ENCODE peak calls at places on chromosomes 12 and 14, in six cellular contexts. R is upper lobe of right lung; G is GM10248; O is fibroblast of lung; P is brain microvascular endothelial cell; Z is CD8-positive, alpha-beta T cell. A is an unnamed sample.

GRCh38 chr12:103833095-103833777 is 7.8 kb downstream of the NT5DC3 start:
- DNase-seq in R (no peak), G (no peak), O (peak; percentile 36), P (no peak), Z (no peak), A (no peak)

GRCh38 chr12:46744256-46744655 is 81.5 kb downstream of the SLC38A4 start:
- DNase-seq in R (no peak), G (no peak), O (peak; percentile 9), P (no peak), Z (no peak), A (no peak)

GRCh38 chr12:75452675-75453330 is 27.8 kb upstream of the GLIPR1 start:
- DNase-seq in R (no peak), G (no peak), O (peak; percentile 78), P (peak; percentile 63), Z (no peak), A (no peak)

GRCh38 chr14:57737598-57737997 is 128.3 kb downstream of the SLC35F4 start:
- DNase-seq in R (no peak), G (no peak), O (no peak), P (no peak), Z (no peak), A (no peak)

GRCh38 chr12:42760550-42760949 is 171.0 kb upstream of the PRICKLE1 start:
- DNase-seq in R (no peak), G (no peak), O (no peak), P (no peak), Z (no peak), A (no peak)

GRCh38 chr14:55303646-55304277 is 32.5 kb downstream of the FBXO34 start:
- DNase-seq in R (no peak), G (no peak), O (no peak), P (no peak), Z (no peak), A (no peak)

GRCh38 chr14:75984674-75985073 is 889 bp upstream of the IFT43 start:
- DNase-seq in R (no peak), G (no peak), O (no peak), P (no peak), Z (no peak), A (no peak)

GRCh38 chr12:11877869-11878780 is 192.6 kb upstream of the BCL2L14 start:
- DNase-seq in R (no peak), G (no peak), O (peak; percentile 85), P (peak; percentile 85), Z (no peak), A (no peak)

GRCh38 chr14:37172024-37172869 is at the start of gene SLC25A21:
- DNase-seq in R (peak; percentile 90), G (no peak), O (peak; percentile 85), P (peak; percentile 65), Z (no peak), A (peak; percentile 82)

GRCh38 chr12:57459750-57460400 is at the start of gene GLI1:
- DNase-seq in R (no peak), G (no peak), O (no peak), P (no peak), Z (no peak), A (no peak)

GRCh38 chr12:118404876-118405521 is 28.6 kb downstream of the SUDS3 start:
- DNase-seq in R (no peak), G (peak; percentile 43), O (peak; percentile 47), P (peak; percentile 78), Z (peak; percentile 21), A (no peak)

GRCh38 chr12:92702754-92703679 is at the start of gene PLEKHG7:
- DNase-seq in R (no peak), G (peak; percentile 83), O (no peak), P (no peak), Z (no peak), A (no peak)

GRCh38 chr14:94483729-94484275 is 7.8 kb upstream of the SERPINA9 start:
- DNase-seq in R (no peak), G (no peak), O (peak; percentile 64), P (peak; percentile 66), Z (no peak), A (no peak)

DNA sequence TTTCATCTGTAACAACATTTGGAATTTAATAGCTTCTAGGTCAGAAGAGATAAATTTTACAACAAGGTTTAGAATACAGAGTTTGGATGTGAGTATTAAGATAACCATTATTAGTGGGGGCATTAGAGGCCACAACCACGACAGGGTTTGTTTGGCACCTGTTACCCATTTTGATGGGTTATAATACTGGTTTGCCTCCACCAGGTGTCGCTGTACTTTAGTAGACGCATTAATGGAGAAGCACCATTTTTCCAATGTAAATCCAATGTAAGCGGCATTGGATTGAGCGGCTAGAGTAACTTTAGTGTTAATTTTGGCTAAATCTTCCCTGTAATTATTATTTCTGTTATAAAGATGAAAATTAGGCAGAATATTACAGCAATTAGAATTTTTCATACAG is 136.2 kb downstream of the SLCO1B3 start:
- DNase-seq in R (no peak), G (peak; percentile 3), O (peak; percentile 1), P (peak; percentile 32), Z (no peak), A (no peak)
- TF ChIP-seq CTCF in R (peak; percentile 40), G (peak; percentile 46), O (no peak), P (peak; percentile 54), Z (no peak), A (peak; percentile 75)

GRCh38 chr12:51519755-51520154 is 71.3 kb upstream of the SCN8A start:
- DNase-seq in R (no peak), G (no peak), O (no peak), P (no peak), Z (no peak), A (no peak)

GRCh38 chr12:51524386-51524901 is 66.6 kb upstream of the SCN8A start:
- DNase-seq in R (no peak), G (no peak), O (peak; percentile 8), P (no peak), Z (no peak), A (no peak)

GRCh38 chr12:51520576-51521325 is 70.3 kb upstream of the SCN8A start:
- DNase-seq in R (no peak), G (no peak), O (no peak), P (no peak), Z (no peak), A (no peak)

GRCh38 chr12:51522696-51523095 is 68.3 kb upstream of the SCN8A start:
- DNase-seq in R (no peak), G (no peak), O (no peak), P (no peak), Z (no peak), A (no peak)

GRCh38 chr12:51521554-51522276 is 69.3 kb upstream of the SCN8A start:
- DNase-seq in R (no peak), G (no peak), O (peak; percentile 18), P (no peak), Z (no peak), A (no peak)
- TF ChIP-seq CTCF in R (no peak), G (no peak), O (no peak), P (peak; percentile 35), Z (no peak), A (no peak)

GRCh38 chr12:113867258-113867657 is 98.9 kb downstream of the RBM19 start:
- DNase-seq in R (no peak), G (no peak), O (no peak), P (no peak), Z (no peak), A (no peak)
- TF ChIP-seq CTCF in R (no peak), G (no peak), O (no peak), P (peak; percentile 75), Z (no peak), A (peak; percentile 70)

DNA sequence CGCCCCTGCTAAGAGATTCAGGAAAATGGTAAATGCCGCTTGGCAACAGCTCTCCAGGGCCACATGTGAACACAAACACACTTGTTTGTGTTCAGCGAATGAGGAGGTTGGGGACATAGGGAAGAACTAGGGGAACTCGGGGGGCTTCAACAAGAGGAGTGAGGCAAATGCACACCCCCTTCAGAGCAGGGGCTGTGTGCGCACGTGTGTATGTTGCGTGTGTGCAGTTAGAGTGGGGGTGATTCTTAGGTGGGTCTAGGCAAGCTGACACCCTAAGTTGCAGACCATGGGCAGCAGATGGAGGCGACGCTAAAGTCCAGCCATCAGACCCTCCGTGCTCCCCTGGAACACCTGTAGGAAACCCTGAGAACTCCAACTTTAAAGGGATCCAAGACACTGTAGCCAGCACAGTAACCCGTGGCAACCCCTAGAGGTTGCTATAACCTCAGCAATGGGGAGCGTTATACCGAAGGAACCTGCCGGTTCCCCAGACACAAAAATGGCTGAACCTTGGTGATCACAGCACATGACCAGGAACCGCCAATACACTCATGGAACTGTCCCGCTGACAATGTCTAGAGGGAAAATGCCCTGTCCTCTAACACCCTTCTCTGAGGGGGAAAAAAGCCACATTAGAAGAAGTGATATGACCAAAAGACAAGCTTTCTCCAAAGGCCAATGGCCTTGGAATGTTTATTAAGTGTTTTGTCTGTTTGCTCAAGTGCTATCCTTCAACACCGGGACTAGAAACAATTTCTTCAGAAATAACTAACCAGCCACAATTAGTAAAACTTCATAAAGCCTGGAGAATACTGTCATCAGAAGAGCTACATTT is 86.5 kb upstream of the CEP83 start:
- DNase-seq in R (no peak), G (peak; percentile 60), O (peak; percentile 62), P (peak; percentile 68), Z (no peak), A (no peak)
- TF ChIP-seq CTCF in R (peak; percentile 76), G (peak; percentile 57), O (peak; percentile 81), P (peak; percentile 91), Z (no peak), A (peak; percentile 85)

GRCh38 chr12:77882709-77883108 is 52.0 kb downstream of the NAV3 start:
- DNase-seq in R (no peak), G (no peak), O (no peak), P (no peak), Z (no peak), A (no peak)

DNA sequence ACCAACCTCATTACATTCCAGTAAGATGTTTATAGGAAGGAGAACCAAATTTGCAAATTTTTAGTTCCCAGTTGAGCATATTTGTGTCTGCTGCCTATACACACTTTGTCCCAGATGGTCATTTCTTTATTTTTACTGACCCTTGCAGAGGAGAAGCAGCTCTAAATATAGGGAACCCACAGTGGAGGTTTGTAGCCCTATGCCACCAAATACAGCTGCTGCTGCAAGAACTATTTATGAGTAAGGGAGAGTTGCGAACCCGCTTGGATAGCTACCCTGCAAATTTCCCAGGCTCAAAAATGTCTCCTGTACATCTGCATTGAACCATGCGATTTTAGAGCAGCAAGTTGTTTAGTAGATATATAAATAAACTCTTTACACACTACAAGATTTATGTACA is 48.2 kb downstream of the NAV3 start:
- DNase-seq in R (no peak), G (no peak), O (no peak), P (no peak), Z (no peak), A (no peak)
- TF ChIP-seq CTCF in R (no peak), G (no peak), O (no peak), P (no peak), Z (no peak), A (no peak)

GRCh38 chr14:33218030-33218429 is 279.4 kb downstream of the NPAS3 start:
- DNase-seq in R (no peak), G (no peak), O (no peak), P (no peak), Z (no peak), A (no peak)
- TF ChIP-seq CTCF in R (no peak), G (no peak), O (no peak), P (no peak), Z (no peak), A (no peak)

GRCh38 chr14:101716077-101716950 is 45.2 kb upstream of the PPP2R5C start:
- DNase-seq in R (no peak), G (no peak), O (no peak), P (no peak), Z (no peak), A (no peak)
- TF ChIP-seq CTCF in R (no peak), G (no peak), O (no peak), P (no peak), Z (no peak), A (no peak)

GRCh38 chr14:71725802-71726638 is 206.2 kb upstream of the RGS6 start:
- DNase-seq in R (no peak), G (no peak), O (peak; percentile 83), P (peak; percentile 47), Z (no peak), A (no peak)
- TF ChIP-seq CTCF in R (no peak), G (no peak), O (no peak), P (no peak), Z (no peak), A (no peak)